ENCODE peak calls at places on chromosomes 4 and X, in nine cellular contexts. S, C, X, A, I, T, Q, G and D are unnamed samples.

GRCh38 chr4:23084559-23085248 is 392.0 kb downstream of the GBA3 start:
- DNase-seq in S (no peak), C (no peak), X (no peak), A (peak), I (no peak), T (no peak), Q (no peak), G (no peak), D (no peak)

GRCh38 chr4:163157157-163157556 is 9.5 kb downstream of the NAF1 start:
- DNase-seq in S (peak), C (peak), X (no peak), A (no peak), I (no peak), T (no peak), Q (no peak), G (no peak), D (no peak)

GRCh38 chr4:83013420-83013867 is 2.8 kb upstream of the LIN54 start:
- DNase-seq in S (no peak), C (no peak), X (no peak), A (no peak), I (no peak), T (no peak), Q (no peak), G (no peak), D (no peak)

GRCh38 chrX:109440475-109440874 is 41.4 kb downstream of the GUCY2F start:
- DNase-seq in S (no peak), C (no peak), X (peak), A (no peak), I (no peak), T (no peak), Q (no peak), G (no peak), D (no peak)

GRCh38 chr4:56739104-56739777 is 58.1 kb upstream of the HOPX start:
- DNase-seq in S (no peak), C (no peak), X (peak), A (no peak), I (no peak), T (no peak), Q (no peak), G (no peak), D (no peak)

GRCh38 chr4:40422309-40422708 is 87.2 kb downstream of the CHRNA9 start:
- DNase-seq in S (no peak), C (no peak), X (no peak), A (no peak), I (no peak), T (no peak), Q (no peak), G (no peak), D (no peak)

GRCh38 chrX:30483996-30484395 is 93.6 kb downstream of the TASL start:
- DNase-seq in S (no peak), C (no peak), X (no peak), A (no peak), I (no peak), T (no peak), Q (no peak), G (no peak), D (no peak)

GRCh38 chr4:76996445-76996844 is 46.9 kb downstream of the SEPTIN11 start:
- DNase-seq in S (no peak), C (no peak), X (no peak), A (no peak), I (no peak), T (no peak), Q (no peak), G (no peak), D (no peak)

GRCh38 chr4:36026348-36026747 is 218.0 kb downstream of the ARAP2 start:
- DNase-seq in S (no peak), C (no peak), X (no peak), A (no peak), I (no peak), T (no peak), Q (no peak), G (no peak), D (peak)

GRCh38 chr4:109554971-109555370 is 5.1 kb upstream of the MCUB start:
- DNase-seq in S (no peak), C (no peak), X (no peak), A (no peak), I (no peak), T (no peak), Q (no peak), G (no peak), D (no peak)

GRCh38 chr4:8388471-8388870 is 52.1 kb downstream of the ACOX3 start:
- DNase-seq in S (no peak), C (no peak), X (no peak), A (no peak), I (no peak), T (no peak), Q (no peak), G (no peak), D (no peak)

GRCh38 chrX:12770440-12770839 is 20.8 kb upstream of the PRPS2 start:
- DNase-seq in S (no peak), C (peak), X (no peak), A (peak), I (no peak), T (no peak), Q (peak), G (no peak), D (no peak)

GRCh38 chrX:24097741-24098140 is 43.0 kb downstream of the EIF2S3 start:
- DNase-seq in S (no peak), C (no peak), X (no peak), A (no peak), I (no peak), T (no peak), Q (no peak), G (no peak), D (no peak)

GRCh38 chrX:133677123-133678063 is 262.1 kb upstream of the GPC4 start:
- DNase-seq in S (no peak), C (no peak), X (no peak), A (no peak), I (no peak), T (no peak), Q (no peak), G (no peak), D (no peak)

GRCh38 chr4:152643153-152644035 is 36.4 kb downstream of the TMEM154 start:
- DNase-seq in S (no peak), C (no peak), X (peak), A (no peak), I (no peak), T (peak), Q (no peak), G (no peak), D (no peak)

GRCh38 chr4:122914938-122915337 is 7.5 kb downstream of the NUDT6 start:
- DNase-seq in S (no peak), C (peak), X (no peak), A (no peak), I (no peak), T (no peak), Q (no peak), G (no peak), D (no peak)

GRCh38 chr4:146107587-146107986 is 67.9 kb upstream of the LSM6 start:
- DNase-seq in S (no peak), C (no peak), X (no peak), A (no peak), I (no peak), T (no peak), Q (no peak), G (no peak), D (no peak)

GRCh38 chr4:7558436-7558835 is 123.7 kb upstream of the PSAPL1 start:
- DNase-seq in S (no peak), C (no peak), X (no peak), A (no peak), I (no peak), T (no peak), Q (no peak), G (no peak), D (no peak)

GRCh38 chr4:73525611-73526010 is 44.1 kb downstream of the AFM start:
- DNase-seq in S (no peak), C (no peak), X (no peak), A (no peak), I (no peak), T (no peak), Q (no peak), G (no peak), D (no peak)

GRCh38 chr4:144343143-144343755 is 202.7 kb upstream of the GYPA start:
- DNase-seq in S (no peak), C (no peak), X (no peak), A (no peak), I (no peak), T (no peak), Q (no peak), G (no peak), D (no peak)

GRCh38 chr4:67218883-67219282 is 326.4 kb downstream of the CENPC start:
- DNase-seq in S (no peak), C (no peak), X (no peak), A (no peak), I (no peak), T (no peak), Q (no peak), G (no peak), D (no peak)